ENCODE peak calls at places on chromosomes 4 and X, in seven cellular contexts. O, M, I, C, Q, A and H are unnamed samples.

GRCh38 chrX:79161655-79162054 is 17.2 kb downstream of the GPR174 start:
- DNase-seq in O (no peak), M (no peak), I (no peak), C (no peak), Q (no peak), A (no peak), H (no peak)

GRCh38 chr4:74671074-74671698 is 123.1 kb downstream of the BTC start:
- DNase-seq in O (no peak), M (peak), I (no peak), C (no peak), Q (peak), A (peak), H (peak)

GRCh38 chrX:137195991-137196390 is 162.2 kb upstream of the GPR101 start:
- DNase-seq in O (no peak), M (no peak), I (no peak), C (no peak), Q (no peak), A (no peak), H (no peak)

GRCh38 chrX:72100824-72101351 is 30.8 kb downstream of the RTL5 start:
- DNase-seq in O (no peak), M (no peak), I (no peak), C (no peak), Q (peak), A (no peak), H (peak)

GRCh38 chr4:7759221-7759620 is 180.4 kb downstream of the AFAP1 start:
- DNase-seq in O (peak), M (no peak), I (no peak), C (no peak), Q (peak), A (no peak), H (peak)

GRCh38 chr4:78517050-78517652 is 34.4 kb upstream of the ANXA3 start:
- DNase-seq in O (no peak), M (peak), I (no peak), C (no peak), Q (no peak), A (peak), H (no peak)

GRCh38 chr4:44368413-44369167 is 80.0 kb downstream of the KCTD8 start:
- DNase-seq in O (no peak), M (no peak), I (no peak), C (no peak), Q (no peak), A (no peak), H (no peak)

GRCh38 chr4:7134737-7135388 is 57.5 kb upstream of the SORCS2 start:
- DNase-seq in O (no peak), M (no peak), I (peak), C (no peak), Q (no peak), A (peak), H (no peak)

GRCh38 chrX:113514906-113515305 is 674.3 kb upstream of the AMOT start:
- DNase-seq in O (no peak), M (peak), I (no peak), C (no peak), Q (no peak), A (no peak), H (no peak)

GRCh38 chr4:14700544-14700943 is 301.7 kb upstream of the CPEB2 start:
- DNase-seq in O (no peak), M (no peak), I (no peak), C (no peak), Q (no peak), A (no peak), H (no peak)

GRCh38 chr4:86976801-86977485 is 42.1 kb downstream of the AFF1 start:
- DNase-seq in O (no peak), M (no peak), I (no peak), C (no peak), Q (no peak), A (no peak), H (no peak)

GRCh38 chr4:82462415-82462831 is 32.0 kb downstream of the ENOPH1 start:
- DNase-seq in O (peak), M (peak), I (peak), C (peak), Q (peak), A (peak), H (peak)

GRCh38 chr4:54657556-54658313 is at the start of gene KIT:
- DNase-seq in O (peak), M (peak), I (no peak), C (no peak), Q (no peak), A (peak), H (no peak)

GRCh38 chr4:53782468-53782865 is 191.2 kb upstream of the LNX1 start:
- DNase-seq in O (no peak), M (no peak), I (no peak), C (no peak), Q (no peak), A (peak), H (no peak)

GRCh38 chrX:135741192-135741715 is 26.7 kb downstream of the CT45A3 start:
- DNase-seq in O (no peak), M (no peak), I (no peak), C (no peak), Q (no peak), A (no peak), H (no peak)

GRCh38 chrX:135737361-135738071 is 24.1 kb downstream of the CT45A1 start:
- DNase-seq in O (no peak), M (peak), I (no peak), C (no peak), Q (no peak), A (peak), H (no peak)

GRCh38 chrX:135740683-135741149 is 27.3 kb downstream of the CT45A3 start:
- DNase-seq in O (no peak), M (peak), I (no peak), C (no peak), Q (no peak), A (no peak), H (peak)
- TF ChIP-seq CTCF in O (peak), M (peak), I (no peak), C (no peak), Q (no peak), A (peak), H (peak)

GRCh38 chrX:45769919-45770582 is 569.4 kb upstream of the DIPK2B start:
- DNase-seq in O (peak), M (no peak), I (peak), C (peak), Q (no peak), A (peak), H (no peak)
- H3K27ac ChIP-seq in O (peak), M (no peak), I (peak), C (peak), Q (peak), A (peak), H (peak)

GRCh38 chr4:133584714-133585113 is 435.6 kb downstream of the PCDH10 start:
- DNase-seq in O (no peak), M (peak), I (no peak), C (no peak), Q (no peak), A (no peak), H (no peak)
- TF ChIP-seq CTCF in O (no peak), M (peak), I (no peak), C (no peak), Q (no peak), A (no peak), H (no peak)

GRCh38 chr4:176780995-176781738 is 11.6 kb downstream of the VEGFC start:
- DNase-seq in O (no peak), M (no peak), I (no peak), C (no peak), Q (no peak), A (no peak), H (no peak)

GRCh38 chr4:176782794-176783193 is 9.9 kb downstream of the VEGFC start:
- DNase-seq in O (no peak), M (no peak), I (no peak), C (no peak), Q (no peak), A (peak), H (no peak)

GRCh38 chr4:176781739-176782100 is 11.0 kb downstream of the VEGFC start:
- DNase-seq in O (no peak), M (no peak), I (no peak), C (no peak), Q (no peak), A (no peak), H (no peak)

GRCh38 chr4:176784816-176785215 is 7.9 kb downstream of the VEGFC start:
- DNase-seq in O (no peak), M (no peak), I (no peak), C (no peak), Q (no peak), A (peak), H (no peak)

DNA sequence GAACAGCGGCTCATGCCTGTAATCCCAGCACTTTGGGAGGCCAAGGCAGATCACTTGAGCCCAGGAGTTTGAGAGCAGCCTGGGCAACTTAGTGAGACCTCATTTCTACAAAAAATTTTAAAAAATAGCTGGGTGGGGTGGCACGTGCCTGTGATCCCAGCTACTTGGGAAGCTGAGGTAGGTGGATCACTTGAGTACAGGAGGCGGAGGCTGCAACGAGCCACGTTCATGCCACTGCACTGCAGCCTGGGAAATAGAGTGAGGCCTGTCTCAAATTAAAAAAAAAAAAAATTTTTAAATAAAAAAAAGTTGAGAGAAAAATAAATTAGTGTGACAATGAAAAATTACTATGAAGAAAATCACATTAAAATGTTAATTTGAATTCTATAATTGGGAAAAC is 10.5 kb downstream of the VEGFC start:
- DNase-seq in O (no peak), M (no peak), I (no peak), C (no peak), Q (no peak), A (no peak), H (no peak)
- H3K27ac ChIP-seq in O (peak), M (no peak), I (peak), C (no peak), Q (no peak), A (peak), H (no peak)